ENCODE peak calls at places on chromosomes 11 and 22, in four cellular contexts. R is lower lobe of right lung, M is endothelial cell, Z is IMR-90. F is an unnamed sample.
A peak's percentile ranks its signal among the peaks of the same experiment; 100 is the strongest.

GRCh38 chr11:99256614-99257013 is 235.9 kb downstream of the CNTN5 start:
- DNase-seq in Z (no peak), M (no peak), R (no peak), F (no peak)

GRCh38 chr11:69943066-69943465 is 123.8 kb upstream of the FGF3 start:
- DNase-seq in Z (no peak), M (no peak), R (peak; percentile 16), F (no peak)

GRCh38 chr22:40512426-40513136 is 123.9 kb downstream of the MRTFA start:
- DNase-seq in Z (peak; percentile 99), M (no peak), R (no peak), F (no peak)

GRCh38 chr22:49555526-49555925 is 272.1 kb downstream of the BRD1 start:
- DNase-seq in R (no peak), M (no peak), Z (no peak), F (no peak)

GRCh38 chr22:42108848-42109247 is 18.3 kb upstream of the NDUFA6 start:
- DNase-seq in M (no peak), R (no peak), Z (no peak), F (no peak)

GRCh38 chr11:64742940-64743590 is 877 bp downstream of the RASGRP2 start:
- DNase-seq in R (peak; percentile 87), M (peak; percentile 86), Z (no peak), F (peak; percentile 75)

GRCh38 chr11:42996742-42997307 is 315.0 kb upstream of the API5 start:
- DNase-seq in R (no peak), M (no peak), Z (no peak), F (no peak)

GRCh38 chr22:30857791-30858190 is 110.8 kb downstream of the MORC2 start:
- DNase-seq in M (no peak), Z (no peak), R (no peak), F (no peak)

GRCh38 chr11:100863080-100863581 is 176.0 kb downstream of the ARHGAP42 start:
- DNase-seq in Z (peak; percentile 95), M (no peak), R (no peak), F (no peak)

GRCh38 chr22:32649515-32650200 is 151.8 kb upstream of the TIMP3 start:
- DNase-seq in M (no peak), R (no peak), Z (peak; percentile 81), F (no peak)

GRCh38 chr22:44658371-44658953 is 43.5 kb upstream of the PRR5 start:
- DNase-seq in R (peak; percentile 45), M (no peak), Z (peak; percentile 62), F (no peak)

GRCh38 chr11:70473873-70474690 is 75.8 kb downstream of the CTTN start:
- DNase-seq in M (no peak), R (no peak), Z (no peak), F (no peak)

GRCh38 chr22:43529954-43530863 is 118.4 kb downstream of the MPPED1 start:
- DNase-seq in Z (no peak), M (no peak), R (no peak), F (no peak)

GRCh38 chr11:106872246-106872645 is 146.0 kb downstream of the GUCY1A2 start:
- DNase-seq in Z (no peak), R (no peak), M (no peak), F (no peak)

GRCh38 chr11:18011633-18012313 is 1.1 kb downstream of the SERGEF start:
- DNase-seq in M (no peak), R (no peak), Z (no peak), F (no peak)

GRCh38 chr22:27797793-27798525 is 3.6 kb downstream of the MN1 start:
- DNase-seq in M (no peak), Z (no peak), R (no peak), F (peak; percentile 36)

GRCh38 chr11:16956538-16957153 is 57.6 kb downstream of the PLEKHA7 start:
- DNase-seq in R (no peak), M (no peak), Z (no peak), F (no peak)

GRCh38 chr11:47330002-47330911 is 22.2 kb downstream of the MYBPC3 start:
- DNase-seq in R (peak; percentile 40), M (no peak), Z (peak; percentile 29), F (no peak)

GRCh38 chr11:132423266-132423665 is 1052.9 kb downstream of the NTM start:
- DNase-seq in R (no peak), Z (no peak), M (no peak), F (no peak)

GRCh38 chr22:19571207-19571795 is 47.1 kb upstream of the CLDN5 start:
- DNase-seq in M (no peak), R (no peak), Z (peak; percentile 63), F (no peak)

GRCh38 chr11:15336016-15336415 is 221.3 kb downstream of the INSC start:
- DNase-seq in R (no peak), M (no peak), Z (no peak), F (no peak)

GRCh38 chr11:114594703-114595102 is 883 bp downstream of the NXPE4 start:
- DNase-seq in R (no peak), Z (no peak), M (no peak), F (no peak)

GRCh38 chr11:7673724-7674434 is 579 bp upstream of the CYB5R2 start:
- DNase-seq in M (peak; percentile 41), R (peak; percentile 53), Z (no peak), F (peak; percentile 55)

GRCh38 chr11:74820763-74821162 is 72.1 kb downstream of the RNF169 start:
- DNase-seq in R (no peak), M (no peak), Z (peak; percentile 99), F (no peak)

GRCh38 chr22:27919222-27919942 is at the start of gene PITPNB:
- DNase-seq in M (peak; percentile 100), Z (peak; percentile 97), R (peak; percentile 98), F (peak; percentile 99)

GRCh38 chr11:32597914-32598313 is 14.3 kb downstream of the EIF3M start:
- DNase-seq in M (no peak), Z (no peak), R (no peak), F (no peak)

GRCh38 chr22:44729391-44730012 is 22.9 kb upstream of the ARHGAP8 start:
- DNase-seq in M (no peak), R (no peak), Z (peak; percentile 71), F (no peak)

GRCh38 chr22:42997577-42997976 is 17.4 kb downstream of the PACSIN2 start:
- DNase-seq in Z (no peak), R (no peak), M (no peak), F (no peak)

GRCh38 chr11:10490032-10490397 is 35.0 kb downstream of the AMPD3 start:
- DNase-seq in Z (no peak), M (no peak), R (no peak), F (no peak)

GRCh38 chr11:77324508-77324907 is 23.0 kb upstream of the GDPD4 start:
- DNase-seq in Z (peak; percentile 76), R (no peak), M (no peak), F (no peak)

GRCh38 chr11:66335531-66336233 is 552 bp downstream of the RIN1 start:
- DNase-seq in R (peak; percentile 52), Z (peak; percentile 59), M (peak; percentile 50), F (peak; percentile 59)

GRCh38 chr22:19620742-19621371 is 93.4 kb upstream of the SEPTIN5 start:
- DNase-seq in M (no peak), Z (no peak), R (peak; percentile 45), F (no peak)

GRCh38 chr11:86442420-86442819 is 67.7 kb downstream of the CCDC81 start:
- DNase-seq in Z (peak; percentile 30), M (no peak), R (no peak), F (no peak)

GRCh38 chr11:67606150-67606476 is 623 bp upstream of the NDUFV1 start:
- DNase-seq in Z (peak; percentile 41), M (no peak), R (peak; percentile 55), F (no peak)

GRCh38 chr22:26586556-26587325 is 3.2 kb downstream of the TPST2 start:
- DNase-seq in R (no peak), Z (no peak), M (no peak), F (no peak)

GRCh38 chr22:36870250-36870649 is 9.4 kb downstream of the NCF4 start:
- DNase-seq in R (no peak), Z (no peak), M (no peak), F (no peak)

GRCh38 chr22:40040927-40041326 is 46.2 kb downstream of the FAM83F start:
- DNase-seq in Z (no peak), M (no peak), R (no peak), F (no peak)

GRCh38 chr11:73323464-73323863 is 15.4 kb downstream of the ARHGEF17 start:
- DNase-seq in R (peak; percentile 66), Z (peak; percentile 77), M (peak; percentile 65), F (peak; percentile 77)

GRCh38 chr11:36565033-36565610 is 2.7 kb upstream of the RAG1 start:
- DNase-seq in M (no peak), Z (no peak), R (no peak), F (no peak)

GRCh38 chr11:1765871-1766718 is 2.4 kb upstream of the CTSD start:
- DNase-seq in R (no peak), Z (no peak), M (no peak), F (no peak)
- TF ChIP-seq CTCF in R (no peak), Z (peak; percentile 6), M (peak; percentile 22), F (no peak)

DNA sequence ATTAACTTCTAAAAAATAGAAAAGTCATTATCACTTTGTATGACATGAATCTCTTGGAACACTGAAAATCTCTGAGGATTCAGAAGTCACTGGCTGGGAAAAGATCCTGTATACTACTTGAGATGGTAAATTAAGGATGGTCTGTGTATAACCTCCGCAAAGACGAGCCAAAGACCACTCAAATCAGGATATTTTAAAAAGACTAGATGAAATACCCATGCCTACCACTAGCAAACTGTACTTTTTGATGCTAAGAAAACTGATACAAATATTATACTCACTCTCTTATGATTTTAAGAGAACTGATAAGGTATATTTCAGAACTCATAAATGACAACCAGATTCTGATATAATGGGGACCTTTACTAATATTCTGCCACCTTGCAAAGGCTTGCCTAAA is 78.6 kb upstream of the APOA1 start:
- DNase-seq in R (no peak), M (no peak), Z (no peak), F (no peak)
- TF ChIP-seq CTCF in R (no peak), M (no peak), Z (peak; percentile 20), F (no peak)

GRCh38 chr11:119728651-119729580 is at the start of gene NECTIN1:
- DNase-seq in Z (peak; percentile 79), M (peak; percentile 99), R (peak; percentile 91), F (peak; percentile 98)

GRCh38 chr11:119728226-119728626 is 774 bp downstream of the NECTIN1 start:
- DNase-seq in M (no peak), R (no peak), Z (no peak), F (no peak)

GRCh38 chr11:119726150-119726553 is 2.8 kb downstream of the NECTIN1 start:
- DNase-seq in Z (no peak), R (no peak), M (no peak), F (no peak)

GRCh38 chr11:119726585-119727522 is 2.1 kb downstream of the NECTIN1 start:
- DNase-seq in R (no peak), Z (no peak), M (no peak), F (no peak)

GRCh38 chr11:119727523-119728081 is 1.4 kb downstream of the NECTIN1 start:
- DNase-seq in M (peak; percentile 37), R (peak; percentile 61), Z (no peak), F (peak; percentile 63)
- TF ChIP-seq CTCF in M (peak; percentile 20), R (peak; percentile 26), Z (peak; percentile 12), F (no peak)

GRCh38 chr11:134244593-134244992 is 8.6 kb downstream of the THYN1 start:
- DNase-seq in Z (peak; percentile 32), R (no peak), M (peak; percentile 29), F (peak; percentile 16)
- TF ChIP-seq CTCF in Z (peak; percentile 36), R (peak; percentile 35), M (peak; percentile 66), F (peak; percentile 44)

GRCh38 chr11:104908186-104908531 is 9.9 kb upstream of the CASP12 start:
- DNase-seq in M (no peak), R (no peak), Z (no peak), F (no peak)

GRCh38 chr11:104907521-104908185 is 9.4 kb upstream of the CASP12 start:
- DNase-seq in Z (peak; percentile 94), R (no peak), M (no peak), F (no peak)

GRCh38 chr11:104905271-104905670 is 7.0 kb upstream of the CASP12 start:
- DNase-seq in Z (no peak), M (no peak), R (no peak), F (no peak)
- TF ChIP-seq CTCF in Z (no peak), M (peak; percentile 11), R (no peak), F (peak; percentile 15)

F was measured in nephron progenitor cell.